ENCODE peak calls at places on chromosomes 7 and 10, in seven cellular contexts. N is neural crest cell; P is CD4-positive, alpha-beta memory T cell; H is AML-193; J is left lobe of liver; Q is AG10803; K is activated CD4-positive, alpha-beta T cell treated with anti-CD3 and anti-CD28 coated beads, Interleukin-2, amount 50 U/mL, for 24 hours. O is an unnamed sample.

GRCh38 chr7:142519077-142519789 is 230.0 kb upstream of the PRSS1 start:
- DNase-seq in N (no peak), P (no peak), H (peak), J (no peak), Q (no peak), K (no peak), O (peak)

GRCh38 chr10:77566914-77567566 is 70.6 kb downstream of the KCNMA1 start:
- DNase-seq in N (no peak), P (no peak), H (no peak), J (no peak), Q (peak), K (no peak), O (no peak)

GRCh38 chr10:122189185-122189584 is 81.9 kb upstream of the BTBD16 start:
- DNase-seq in N (no peak), P (no peak), H (no peak), J (no peak), Q (no peak), K (no peak), O (no peak)

GRCh38 chr7:96311967-96312366 is 9.9 kb downstream of the SLC25A13 start:
- DNase-seq in N (no peak), P (no peak), H (peak), J (peak), Q (peak), K (no peak), O (peak)

GRCh38 chr7:138525757-138526156 is 65.7 kb downstream of the TRIM24 start:
- DNase-seq in N (no peak), P (no peak), H (no peak), J (no peak), Q (no peak), K (no peak), O (no peak)

GRCh38 chr7:87784424-87784823 is 91.7 kb downstream of the SLC25A40 start:
- DNase-seq in N (no peak), P (no peak), H (no peak), J (no peak), Q (peak), K (no peak), O (no peak)

GRCh38 chr7:24576171-24577052 is 3.2 kb downstream of the PALS2 start:
- DNase-seq in N (no peak), P (no peak), H (peak), J (no peak), Q (peak), K (no peak), O (peak)

GRCh38 chr7:108592633-108593277 is 23.1 kb downstream of the DNAJB9 start:
- DNase-seq in N (no peak), P (no peak), H (no peak), J (no peak), Q (no peak), K (no peak), O (no peak)

GRCh38 chr7:5776894-5777645 is 4.4 kb downstream of the RNF216 start:
- DNase-seq in N (no peak), P (peak), H (no peak), J (no peak), Q (no peak), K (no peak), O (no peak)

GRCh38 chr7:74275401-74275881 is 13.8 kb upstream of the CLIP2 start:
- DNase-seq in N (no peak), P (no peak), H (no peak), J (no peak), Q (no peak), K (no peak), O (no peak)

GRCh38 chr10:49091450-49092210 is 23.7 kb downstream of the VSTM4 start:
- DNase-seq in N (no peak), P (no peak), H (no peak), J (no peak), Q (no peak), K (no peak), O (no peak)

GRCh38 chr10:111130471-111130870 is 53.6 kb downstream of the ADRA2A start:
- DNase-seq in N (no peak), P (no peak), H (no peak), J (no peak), Q (no peak), K (no peak), O (no peak)

O was measured in Kasumi-1.